ENCODE peak calls at places on chromosomes 5 and 9, in seven cellular contexts. C is H9, M is IMR-90, W is mesendoderm, O is mesenchymal stem cell, D is H1, I is trophoblast cell. E is an unnamed sample.
A peak's percentile ranks its signal among the peaks of the same experiment; 100 is the strongest.

GRCh38 chr9:86519216-86519615 is 165.0 kb upstream of the TUT7 start:
- DNase-seq in C (no peak), O (no peak), D (no peak), I (no peak), W (no peak), M (peak; percentile 39), E (no peak)

GRCh38 chr5:133251296-133252132 is 199.7 kb downstream of the HSPA4 start:
- DNase-seq in D (no peak), W (no peak), O (no peak), M (no peak), C (no peak), I (no peak), E (no peak)

GRCh38 chr9:120891255-120891954 is 14.4 kb upstream of the PHF19 start:
- DNase-seq in C (no peak), W (no peak), M (peak; percentile 50), O (peak; percentile 36), D (no peak), I (no peak), E (no peak)

GRCh38 chr5:68534131-68534940 is 318.8 kb downstream of the PIK3R1 start:
- DNase-seq in D (no peak), I (no peak), C (no peak), W (no peak), M (no peak), O (no peak), E (peak; percentile 18)

GRCh38 chr9:83219924-83220438 is 157.0 kb upstream of the RASEF start:
- DNase-seq in I (no peak), W (no peak), D (no peak), C (no peak), M (no peak), O (no peak), E (no peak)

GRCh38 chr9:71762900-71763653 is 5.2 kb downstream of the CEMIP2 start:
- DNase-seq in D (no peak), O (peak; percentile 44), M (peak; percentile 84), C (no peak), I (peak; percentile 50), W (no peak), E (no peak)

GRCh38 chr5:56669534-56670483 is 145.5 kb upstream of the MAP3K1 start:
- DNase-seq in C (peak; percentile 79), I (peak; percentile 45), W (no peak), D (peak; percentile 51), M (peak; percentile 12), O (peak; percentile 43), E (no peak)

GRCh38 chr5:179825655-179826182 is 5.0 kb downstream of the SQSTM1 start:
- DNase-seq in M (no peak), C (no peak), I (peak; percentile 37), W (no peak), O (peak; percentile 31), D (no peak), E (no peak)

GRCh38 chr9:86639899-86640379 is 285.7 kb upstream of the TUT7 start:
- DNase-seq in O (no peak), M (no peak), D (no peak), C (no peak), I (peak; percentile 65), W (peak; percentile 29), E (no peak)

GRCh38 chr5:132070460-132071337 is 2.9 kb upstream of the CSF2 start:
- DNase-seq in W (no peak), I (peak; percentile 4), C (no peak), D (no peak), O (peak; percentile 66), M (peak; percentile 84), E (no peak)

GRCh38 chr5:177131711-177132503 is 1.7 kb upstream of the NSD1 start:
- DNase-seq in D (no peak), M (no peak), O (no peak), W (peak; percentile 70), C (peak; percentile 64), I (peak; percentile 30), E (peak; percentile 20)

GRCh38 chr5:72255237-72255636 is 64.8 kb downstream of the MRPS27 start:
- DNase-seq in I (no peak), M (no peak), W (no peak), C (no peak), O (no peak), D (no peak), E (no peak)

GRCh38 chr9:105901514-105902109 is 207.3 kb downstream of the TMEM38B start:
- DNase-seq in I (peak; percentile 90), W (peak; percentile 89), D (peak; percentile 68), O (peak; percentile 61), C (peak; percentile 78), M (peak; percentile 3), E (peak; percentile 56)

GRCh38 chr9:78303377-78304062 is 6.6 kb downstream of the PSAT1 start:
- DNase-seq in O (no peak), D (no peak), M (no peak), C (no peak), I (no peak), W (no peak), E (no peak)

GRCh38 chr5:135426102-135427082 is 20.8 kb downstream of the DCANP1 start:
- DNase-seq in O (peak; percentile 58), D (no peak), W (peak; percentile 67), I (peak; percentile 74), C (no peak), M (peak; percentile 61), E (peak; percentile 21)

GRCh38 chr5:111746791-111747190 is 10.2 kb downstream of the NREP start:
- DNase-seq in C (no peak), I (peak; percentile 80), M (no peak), O (no peak), W (no peak), D (no peak), E (no peak)

GRCh38 chr5:111752426-111752965 is 4.5 kb downstream of the NREP start:
- DNase-seq in W (no peak), O (no peak), I (no peak), M (no peak), D (no peak), C (no peak), E (no peak)

GRCh38 chr5:111748304-111748763 is 8.7 kb downstream of the NREP start:
- DNase-seq in I (no peak), M (peak; percentile 91), W (no peak), C (no peak), O (peak; percentile 85), D (no peak), E (no peak)

GRCh38 chr5:111747336-111747735 is 9.7 kb downstream of the NREP start:
- DNase-seq in C (no peak), I (no peak), D (no peak), W (no peak), M (peak; percentile 59), O (no peak), E (no peak)

GRCh38 chr5:111749303-111750026 is 7.5 kb downstream of the NREP start:
- DNase-seq in C (no peak), D (no peak), O (no peak), I (no peak), M (peak; percentile 70), W (no peak), E (no peak)
- H3K23ac ChIP-seq in C (no peak overlapping the region), D (no peak overlapping the region), O (no peak overlapping the region), I (no peak overlapping the region), M (peak overlapping the region; percentile 55), W (no peak overlapping the region), E (no peak overlapping the region)

GRCh38 chr9:96305171-96305570 is 3.2 kb upstream of the HSD17B3 start:
- DNase-seq in W (peak; percentile 22), I (no peak), O (no peak), M (peak; percentile 19), D (no peak), C (peak; percentile 37), E (no peak)
- H3K23ac ChIP-seq in W (no peak overlapping the region), I (no peak overlapping the region), O (no peak overlapping the region), M (no peak overlapping the region), D (no peak overlapping the region), C (no peak overlapping the region), E (no peak overlapping the region)

GRCh38 chr9:111147021-111147420 is 108.8 kb upstream of the LPAR1 start:
- DNase-seq in I (no peak), M (no peak), W (no peak), C (no peak), D (no peak), O (no peak), E (no peak)

GRCh38 chr9:111152614-111153013 is 114.3 kb upstream of the LPAR1 start:
- DNase-seq in M (no peak), C (no peak), O (no peak), W (no peak), D (no peak), I (no peak), E (no peak)

GRCh38 chr9:111148390-111148993 is 110.2 kb upstream of the LPAR1 start:
- DNase-seq in D (no peak), W (no peak), C (no peak), I (peak; percentile 28), O (peak; percentile 32), M (peak; percentile 22), E (no peak)

GRCh38 chr9:111150241-111150640 is 112.0 kb upstream of the LPAR1 start:
- DNase-seq in W (no peak), C (no peak), I (no peak), D (no peak), M (no peak), O (no peak), E (no peak)

GRCh38 chr9:111148994-111149759 is 110.9 kb upstream of the LPAR1 start:
- DNase-seq in O (no peak), D (no peak), C (no peak), W (peak; percentile 26), M (no peak), I (no peak), E (no peak)
- H3K23ac ChIP-seq in O (no peak overlapping the region), D (no peak overlapping the region), C (no peak overlapping the region), W (no peak overlapping the region), M (no peak overlapping the region), I (no peak overlapping the region), E (no peak overlapping the region)

GRCh38 chr5:150111121-150111520 is 24.8 kb upstream of the CSF1R start:
- DNase-seq in W (no peak), O (no peak), I (peak; percentile 15), C (no peak), M (no peak), D (no peak), E (no peak)

GRCh38 chr5:150112211-150113046 is 26.1 kb upstream of the CSF1R start:
- DNase-seq in W (peak; percentile 58), C (peak; percentile 28), O (peak; percentile 89), I (peak; percentile 95), M (peak; percentile 88), D (no peak), E (peak; percentile 48)

GRCh38 chr5:150114102-150114641 is 27.8 kb upstream of the CSF1R start:
- DNase-seq in W (peak; percentile 29), D (no peak), C (peak; percentile 36), M (no peak), I (no peak), O (no peak), E (no peak)

GRCh38 chr5:150114773-150115408 is 28.5 kb upstream of the CSF1R start:
- DNase-seq in I (no peak), M (no peak), O (no peak), D (no peak), C (peak; percentile 10), W (no peak), E (no peak)

DNA sequence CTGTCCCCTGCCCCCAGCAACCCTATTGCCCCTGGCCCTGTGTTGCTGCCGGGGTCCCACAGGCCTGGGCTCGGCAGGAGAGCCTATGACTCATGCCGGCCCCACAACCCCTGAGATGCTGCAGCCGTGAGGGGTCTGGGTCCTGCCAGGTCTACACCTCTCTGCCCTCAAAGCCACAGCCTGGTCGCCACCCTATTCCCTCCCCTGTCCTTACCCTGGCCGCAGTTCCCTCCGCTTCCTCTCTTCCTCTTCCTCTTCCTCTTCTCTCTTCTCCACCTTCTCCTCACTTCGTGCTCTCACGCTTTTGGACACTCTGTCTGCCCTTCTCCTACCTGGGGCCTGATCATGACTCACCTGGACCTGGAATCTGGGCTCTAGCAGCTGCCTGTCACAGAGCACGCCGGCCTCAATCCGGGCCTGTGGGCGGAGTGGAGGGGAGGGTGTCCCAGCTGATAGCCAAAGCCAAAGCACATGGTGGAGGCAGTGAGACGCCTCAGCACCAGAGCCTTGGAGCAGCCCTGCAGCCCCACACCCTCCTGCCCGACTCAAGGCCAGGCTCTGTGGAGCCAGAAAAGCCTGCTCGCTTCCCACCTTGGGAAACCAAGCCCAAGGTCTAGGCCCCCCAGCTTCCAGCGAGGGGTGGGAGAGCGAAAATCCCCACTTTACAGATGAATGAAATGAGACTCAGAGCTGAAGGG is 26.8 kb upstream of the CSF1R start:
- DNase-seq in C (peak; percentile 66), D (no peak), O (no peak), W (peak; percentile 75), M (no peak), I (peak; percentile 96), E (no peak)
- H3K23ac ChIP-seq in C (no peak overlapping the region), D (no peak overlapping the region), O (no peak overlapping the region), W (no peak overlapping the region), M (peak overlapping the region; percentile 31), I (no peak overlapping the region), E (peak overlapping the region; percentile 76)

E was measured in neuronal stem cell.